ENCODE peak calls at places on chromosome 4, in six cellular contexts. M is nephron progenitor cell; R is H54; W is stimulated activated naive CD8-positive, alpha-beta T cell treated with anti-CD3 and anti-CD28 coated beads, Interleukin-15, Interleukin-2, amounts not matched to agents 100 U/mL and 50 U/mL, for 24 hours; E is Kasumi-1; Z is tibial nerve. I is an unnamed sample.

GRCh38 chr4:103370336-103370735 is 172.2 kb upstream of the CENPE start:
- DNase-seq in M (no peak), R (no peak), W (no peak), E (no peak), Z (no peak), I (no peak)

GRCh38 chr4:94262163-94263016 is 54.7 kb downstream of the SMARCAD1 start:
- DNase-seq in M (no peak), R (no peak), W (no peak), E (peak), Z (no peak), I (no peak)

GRCh38 chr4:130110189-130110588 is 1014.2 kb downstream of the C4orf33 start:
- DNase-seq in M (no peak), R (no peak), W (no peak), E (no peak), Z (no peak), I (no peak)

GRCh38 chr4:656651-657337 is 17.3 kb downstream of the ATP5ME start:
- DNase-seq in M (no peak), R (no peak), W (no peak), E (no peak), Z (no peak), I (no peak)

GRCh38 chr4:186676531-186677158 is 47.0 kb downstream of the FAT1 start:
- DNase-seq in M (no peak), R (peak), W (no peak), E (no peak), Z (no peak), I (peak)

GRCh38 chr4:39118034-39118658 is 56.1 kb downstream of the KLHL5 start:
- DNase-seq in M (no peak), R (no peak), W (peak), E (no peak), Z (no peak), I (no peak)

GRCh38 chr4:81466841-81467671 is 4.7 kb downstream of the RASGEF1B start:
- DNase-seq in M (peak), R (no peak), W (peak), E (peak), Z (peak), I (peak)

GRCh38 chr4:38663021-38663800 is 788 bp upstream of the KLF3 start:
- DNase-seq in M (peak), R (no peak), W (peak), E (peak), Z (peak), I (peak)

GRCh38 chr4:116839826-116840225 is 245.6 kb downstream of the TRAM1L1 start:
- DNase-seq in M (no peak), R (peak), W (no peak), E (no peak), Z (no peak), I (no peak)

GRCh38 chr4:83281326-83281725 is 3.3 kb downstream of the COQ2 start:
- DNase-seq in M (no peak), R (no peak), W (no peak), E (peak), Z (no peak), I (no peak)

GRCh38 chr4:99816611-99817309 is at the start of gene DAPP1:
- DNase-seq in M (no peak), R (no peak), W (peak), E (peak), Z (no peak), I (peak)

GRCh38 chr4:182294436-182294835 is 51.2 kb downstream of the TENM3 start:
- DNase-seq in M (no peak), R (no peak), W (no peak), E (no peak), Z (no peak), I (no peak)

GRCh38 chr4:159455675-159456235 is 352.9 kb downstream of the RAPGEF2 start:
- DNase-seq in M (peak), R (no peak), W (no peak), E (peak), Z (no peak), I (peak)

GRCh38 chr4:74667438-74667837 is 126.9 kb downstream of the BTC start:
- DNase-seq in M (no peak), R (no peak), W (no peak), E (no peak), Z (no peak), I (no peak)

GRCh38 chr4:113294910-113295309 is 245.5 kb downstream of the ANK2 start:
- DNase-seq in M (no peak), R (no peak), W (no peak), E (no peak), Z (no peak), I (no peak)

GRCh38 chr4:19382993-19383392 is 868.7 kb upstream of the SLIT2 start:
- DNase-seq in M (no peak), R (no peak), W (no peak), E (no peak), Z (no peak), I (no peak)

GRCh38 chr4:114698256-114698655 is 99.6 kb downstream of the UGT8 start:
- DNase-seq in M (no peak), R (no peak), W (no peak), E (no peak), Z (no peak), I (no peak)

GRCh38 chr4:4338632-4339031 is 48.3 kb upstream of the NSG1 start:
- DNase-seq in M (no peak), R (no peak), W (no peak), E (no peak), Z (no peak), I (no peak)

GRCh38 chr4:163161536-163162205 is 5.0 kb downstream of the NAF1 start:
- DNase-seq in M (no peak), R (peak), W (no peak), E (no peak), Z (no peak), I (no peak)